ENCODE peak calls at places on chromosomes 1 and 21, in seven cellular contexts. W is uterus, M is cardiac muscle cell, R is suprapubic skin, E is Peyer's patch, Y is lower lobe of right lung, X is endodermal cell. C is an unnamed sample.

GRCh38 chr21:34598931-34599400 is 15.9 kb downstream of the RCAN1 start:
- DNase-seq in R (no peak), E (no peak), X (no peak), M (no peak), Y (no peak), W (no peak), C (no peak)

GRCh38 chr1:33132549-33132948 is 49.3 kb downstream of the TRIM62 start:
- DNase-seq in M (no peak), W (no peak), Y (no peak), E (no peak), X (no peak), R (no peak), C (no peak)

GRCh38 chr1:56577859-56578663 is 1.3 kb downstream of the PLPP3 start:
- DNase-seq in W (peak), M (peak), R (peak), E (peak), Y (peak), X (peak), C (peak)

GRCh38 chr1:154741747-154742495 is 128.2 kb downstream of the KCNN3 start:
- DNase-seq in X (peak), Y (no peak), W (no peak), R (no peak), M (peak), E (no peak), C (no peak)

GRCh38 chr1:182990413-182991144 is 32.6 kb upstream of the LAMC1 start:
- DNase-seq in W (peak), M (no peak), X (no peak), R (no peak), Y (no peak), E (no peak), C (no peak)

GRCh38 chr1:158931055-158931737 is at the start of gene PYHIN1:
- DNase-seq in W (no peak), X (no peak), M (no peak), E (peak), R (no peak), Y (no peak), C (no peak)

GRCh38 chr1:6424619-6425593 is at the start of gene ESPN:
- DNase-seq in W (no peak), R (no peak), Y (no peak), E (no peak), M (no peak), X (peak), C (no peak)

GRCh38 chr1:31790641-31791091 is 25.2 kb downstream of the SPOCD1 start:
- DNase-seq in M (no peak), R (no peak), Y (peak), X (peak), W (no peak), E (no peak), C (peak)

GRCh38 chr1:204435886-204436271 is 24.3 kb upstream of the PPP1R15B start:
- DNase-seq in E (no peak), M (no peak), Y (no peak), W (no peak), R (no peak), X (no peak), C (no peak)

GRCh38 chr21:46264046-46264689 is 21.2 kb downstream of the MCM3AP start:
- DNase-seq in M (no peak), R (no peak), Y (no peak), W (no peak), E (no peak), X (no peak), C (no peak)

GRCh38 chr1:4585216-4585615 is 69.2 kb upstream of the AJAP1 start:
- DNase-seq in X (peak), W (no peak), E (no peak), Y (no peak), M (no peak), R (no peak), C (no peak)

GRCh38 chr1:210730023-210730422 is 401.3 kb downstream of the HHAT start:
- DNase-seq in R (no peak), X (no peak), W (no peak), M (no peak), Y (no peak), E (no peak), C (no peak)

GRCh38 chr1:37474697-37475379 is 458 bp downstream of the ZC3H12A start:
- DNase-seq in Y (peak), X (no peak), E (no peak), M (peak), R (peak), W (no peak), C (peak)

GRCh38 chr1:53689223-53689622 is 49.7 kb downstream of the GLIS1 start:
- DNase-seq in M (no peak), E (no peak), W (no peak), X (no peak), Y (no peak), R (no peak), C (no peak)

GRCh38 chr1:42133809-42134526 is 19.2 kb upstream of the GUCA2B start:
- DNase-seq in W (no peak), X (no peak), M (no peak), Y (no peak), R (no peak), E (no peak), C (no peak)

GRCh38 chr21:46667191-46667734 is 31.8 kb downstream of the PRMT2 start:
- DNase-seq in W (no peak), E (no peak), M (peak), R (no peak), Y (no peak), X (peak), C (no peak)

GRCh38 chr1:173758110-173758509 is 43.3 kb downstream of the KLHL20 start:
- DNase-seq in W (no peak), X (no peak), R (no peak), Y (no peak), E (no peak), M (no peak), C (no peak)

GRCh38 chr1:182599339-182599738 is 4.8 kb downstream of the RGS16 start:
- DNase-seq in X (peak), W (no peak), R (no peak), M (no peak), Y (no peak), E (no peak), C (no peak)

DNA sequence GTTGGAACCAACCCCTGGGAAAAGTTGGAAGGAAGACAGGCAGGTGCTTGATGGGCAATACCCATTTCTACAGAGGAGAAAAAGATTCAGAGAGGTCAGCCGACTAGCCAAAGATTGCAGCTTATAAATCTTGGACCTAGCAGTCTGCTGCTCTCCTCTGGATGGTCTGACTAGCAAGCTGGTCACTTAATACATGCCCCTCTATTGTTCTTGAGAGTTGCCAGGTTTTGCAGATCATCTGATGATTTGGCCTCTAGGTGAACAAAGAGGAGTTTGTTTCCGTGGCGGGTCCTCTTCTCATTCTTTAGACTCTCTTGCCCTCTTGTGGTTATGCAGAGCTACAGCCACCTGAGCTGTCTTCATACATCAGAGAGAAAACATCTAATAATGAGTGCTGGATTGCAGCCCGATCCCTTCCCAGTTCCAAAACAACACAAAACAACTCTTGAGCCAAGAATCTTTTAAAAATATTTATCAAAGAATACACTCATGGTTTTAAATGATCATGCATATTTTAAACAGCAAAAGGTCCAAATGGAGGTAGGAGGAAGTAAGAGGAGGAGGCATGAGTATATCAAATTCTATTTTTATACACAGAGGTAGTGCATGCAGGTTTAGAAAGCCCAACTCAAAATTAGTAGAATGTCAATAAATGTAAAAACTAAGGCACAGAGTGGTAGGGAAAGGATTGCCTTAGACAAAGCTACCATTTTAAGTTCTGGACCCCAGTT is 115.7 kb downstream of the SLC30A10 start:
- DNase-seq in W (peak), Y (no peak), R (no peak), X (peak), E (no peak), M (peak), C (no peak)
- TF ChIP-seq CTCF in W (peak), Y (peak), R (peak), X (peak), E (peak), M (peak), C (peak)

GRCh38 chr1:206694551-206695124 is 9.9 kb downstream of the MAPKAPK2 start:
- DNase-seq in W (no peak), R (no peak), M (peak), E (no peak), X (peak), Y (no peak), C (no peak)
- H3K27ac ChIP-seq in W (no peak), R (no peak), M (peak), E (no peak), X (no peak), Y (no peak), C (no peak)

GRCh38 chr1:112852934-112853333 is 103.1 kb downstream of the SLC16A1 start:
- DNase-seq in R (no peak), M (no peak), W (no peak), Y (no peak), E (no peak), X (no peak), C (no peak)

GRCh38 chr1:112849967-112850641 is 105.9 kb downstream of the SLC16A1 start:
- DNase-seq in E (no peak), X (peak), W (no peak), Y (no peak), M (no peak), R (no peak), C (no peak)

GRCh38 chr1:112849425-112849966 is 106.5 kb downstream of the SLC16A1 start:
- DNase-seq in Y (no peak), W (no peak), R (no peak), E (no peak), M (peak), X (peak), C (no peak)

GRCh38 chr1:112852276-112852675 is 103.7 kb downstream of the SLC16A1 start:
- DNase-seq in Y (no peak), X (no peak), E (no peak), W (no peak), M (no peak), R (no peak), C (no peak)

DNA sequence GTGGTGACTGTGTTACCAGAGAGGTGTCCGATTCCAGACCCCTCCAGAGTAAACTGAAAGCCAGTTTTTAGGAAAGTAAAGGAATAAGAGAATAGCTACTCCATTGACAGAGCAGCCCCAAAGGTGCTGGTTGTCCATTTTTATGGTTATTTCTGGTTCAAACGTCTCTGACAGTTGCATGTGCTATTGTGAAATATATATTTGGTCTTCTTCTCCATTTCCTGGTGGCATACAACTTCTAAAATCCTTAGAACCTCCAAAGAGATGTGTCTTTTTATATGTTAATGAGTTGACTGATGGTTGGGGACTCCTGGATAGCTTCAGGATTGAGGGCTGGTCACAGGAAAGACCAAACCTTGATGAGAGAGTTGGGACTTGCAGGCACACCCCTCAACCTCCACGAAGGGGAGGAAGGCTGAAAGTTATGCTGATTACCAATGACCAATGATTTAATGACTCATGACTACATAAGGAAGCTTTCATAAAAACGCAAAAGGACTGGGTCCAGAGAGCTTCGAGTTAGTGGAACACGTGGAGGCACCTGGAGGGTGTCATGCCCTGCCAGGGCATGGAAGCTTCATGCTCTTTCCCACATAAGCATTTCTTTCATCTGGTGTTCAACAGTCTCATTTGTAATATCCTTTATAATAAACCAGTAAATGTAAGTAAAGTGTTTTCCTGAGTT is 100.7 kb downstream of the SLC16A1 start:
- DNase-seq in W (no peak), R (no peak), M (no peak), E (no peak), X (no peak), Y (no peak), C (no peak)
- H3K4me3 ChIP-seq in W (no peak), R (peak), M (no peak), E (no peak), X (no peak), Y (no peak), C (no peak)

GRCh38 chr1:16204634-16205332 is 7.7 kb downstream of the ARHGEF19 start:
- DNase-seq in W (peak), R (no peak), M (peak), E (peak), X (peak), Y (no peak), C (peak)
- TF ChIP-seq CTCF in W (peak), R (no peak), M (peak), E (peak), X (peak), Y (peak), C (peak)

DNA sequence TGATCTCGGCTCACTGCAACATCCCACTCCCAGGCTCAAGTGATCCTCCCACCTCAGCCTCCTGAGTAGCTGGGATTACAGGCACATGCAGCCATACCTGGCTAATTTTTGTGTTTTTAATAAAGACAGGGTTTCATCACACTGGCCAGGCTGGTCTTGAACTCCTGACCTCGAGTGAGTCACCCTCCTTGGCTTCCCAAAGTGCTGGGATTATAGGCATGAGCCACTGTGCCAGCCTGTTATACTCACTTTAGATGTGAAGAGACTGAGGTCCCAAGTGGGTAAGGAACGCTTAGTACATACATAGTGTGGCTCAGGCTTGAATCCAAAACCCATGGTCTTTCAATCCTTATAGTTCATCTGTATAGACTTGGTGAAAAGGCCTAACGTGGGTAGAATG is 63.7 kb upstream of the EPS8L3 start:
- DNase-seq in W (no peak), Y (no peak), R (no peak), E (no peak), M (no peak), X (peak), C (no peak)
- H3K27ac ChIP-seq in W (no peak), Y (no peak), R (no peak), E (no peak), M (no peak), X (no peak), C (no peak)

GRCh38 chr1:162070825-162071224 is 1.3 kb downstream of the NOS1AP start:
- DNase-seq in W (no peak), X (peak), Y (no peak), E (no peak), R (no peak), M (peak), C (no peak)
- H3K4me3 ChIP-seq in W (no peak), X (peak), Y (peak), E (peak), R (peak), M (peak), C (peak)

GRCh38 chr1:160605792-160606520 is 26.7 kb upstream of the CD84 start:
- DNase-seq in W (no peak), M (no peak), R (no peak), X (no peak), Y (no peak), E (no peak), C (no peak)
- TF ChIP-seq CTCF in W (no peak), M (no peak), R (no peak), X (peak), Y (no peak), E (no peak), C (no peak)

GRCh38 chr1:119429687-119430086 is 14.7 kb downstream of the HSD3B2 start:
- DNase-seq in M (no peak), Y (no peak), E (no peak), W (no peak), X (peak), R (no peak), C (no peak)
- H3K27ac ChIP-seq in M (no peak), Y (no peak), E (no peak), W (no peak), X (no peak), R (no peak), C (no peak)

C was measured in upper lobe of right lung.